ENCODE peak calls at places on chromosome 10, in eight cellular contexts. One of them, this sample, is unnamed.

GRCh38 chr10:34710391-34710751 is 104.7 kb downstream of the PARD3 start:
- DNase-seq in tibial artery: peak; percentile 57
- DNase-seq in cardiac muscle cell: peak; percentile 80
- DNase-seq in GM23248: peak; percentile 92
- DNase-seq in spleen: no peak
- DNase-seq in left ventricle myocardium inferior: no peak
- DNase-seq in CD4-positive, alpha-beta memory T cell: no peak
- DNase-seq in heart right ventricle: no peak
- DNase-seq in this sample: no peak

GRCh38 chr10:112979927-112980326 is 29.9 kb downstream of the TCF7L2 start:
- DNase-seq in tibial artery: no peak
- DNase-seq in CD4-positive, alpha-beta memory T cell: no peak
- DNase-seq in GM23248: no peak
- DNase-seq in left ventricle myocardium inferior: no peak
- DNase-seq in cardiac muscle cell: no peak
- DNase-seq in heart right ventricle: no peak
- DNase-seq in spleen: no peak
- DNase-seq in this sample: no peak

GRCh38 chr10:131975796-131976195 is 5.9 kb downstream of the BNIP3 start:
- DNase-seq in cardiac muscle cell: no peak
- DNase-seq in CD4-positive, alpha-beta memory T cell: no peak
- DNase-seq in left ventricle myocardium inferior: no peak
- DNase-seq in spleen: peak; percentile 43
- DNase-seq in GM23248: no peak
- DNase-seq in tibial artery: no peak
- DNase-seq in heart right ventricle: no peak
- DNase-seq in this sample: no peak

GRCh38 chr10:59372543-59372942 is 10.2 kb upstream of the FAM13C start:
- DNase-seq in CD4-positive, alpha-beta memory T cell: no peak
- DNase-seq in heart right ventricle: no peak
- DNase-seq in tibial artery: no peak
- DNase-seq in GM23248: peak; percentile 51
- DNase-seq in spleen: no peak
- DNase-seq in left ventricle myocardium inferior: no peak
- DNase-seq in cardiac muscle cell: peak; percentile 57
- DNase-seq in this sample: no peak

GRCh38 chr10:112461029-112461887 is 14.2 kb downstream of the VTI1A start:
- DNase-seq in tibial artery: no peak
- DNase-seq in CD4-positive, alpha-beta memory T cell: no peak
- DNase-seq in heart right ventricle: no peak
- DNase-seq in GM23248: peak; percentile 87
- DNase-seq in left ventricle myocardium inferior: no peak
- DNase-seq in spleen: no peak
- DNase-seq in cardiac muscle cell: peak; percentile 68
- DNase-seq in this sample: no peak

GRCh38 chr10:129505500-129506075 is 38.5 kb downstream of the MGMT start:
- DNase-seq in spleen: no peak
- DNase-seq in cardiac muscle cell: no peak
- DNase-seq in heart right ventricle: no peak
- DNase-seq in left ventricle myocardium inferior: no peak
- DNase-seq in CD4-positive, alpha-beta memory T cell: no peak
- DNase-seq in tibial artery: no peak
- DNase-seq in GM23248: no peak
- DNase-seq in this sample: peak; percentile 16

GRCh38 chr10:57964371-57964770 is 303.3 kb downstream of the IPMK start:
- DNase-seq in cardiac muscle cell: peak; percentile 11
- DNase-seq in GM23248: peak; percentile 95
- DNase-seq in CD4-positive, alpha-beta memory T cell: no peak
- DNase-seq in spleen: no peak
- DNase-seq in tibial artery: no peak
- DNase-seq in left ventricle myocardium inferior: peak; percentile 26
- DNase-seq in heart right ventricle: peak; percentile 71
- DNase-seq in this sample: no peak

GRCh38 chr10:89442347-89442746 is 28.0 kb downstream of the IFIT5 start:
- DNase-seq in GM23248: no peak
- DNase-seq in heart right ventricle: no peak
- DNase-seq in cardiac muscle cell: no peak
- DNase-seq in CD4-positive, alpha-beta memory T cell: no peak
- DNase-seq in spleen: no peak
- DNase-seq in tibial artery: no peak
- DNase-seq in left ventricle myocardium inferior: no peak
- DNase-seq in this sample: no peak

GRCh38 chr10:74382643-74383042 is 231.6 kb downstream of the ADK start:
- DNase-seq in heart right ventricle: no peak
- DNase-seq in spleen: no peak
- DNase-seq in left ventricle myocardium inferior: no peak
- DNase-seq in GM23248: peak; percentile 16
- DNase-seq in cardiac muscle cell: no peak
- DNase-seq in tibial artery: no peak
- DNase-seq in CD4-positive, alpha-beta memory T cell: no peak
- DNase-seq in this sample: no peak

GRCh38 chr10:120582753-120583152 is 125.7 kb downstream of the PLPP4 start:
- DNase-seq in GM23248: no peak
- DNase-seq in cardiac muscle cell: no peak
- DNase-seq in heart right ventricle: no peak
- DNase-seq in CD4-positive, alpha-beta memory T cell: no peak
- DNase-seq in spleen: no peak
- DNase-seq in tibial artery: no peak
- DNase-seq in left ventricle myocardium inferior: no peak
- DNase-seq in this sample: no peak

GRCh38 chr10:101141622-101142532 is 10.8 kb downstream of the TLX1 start:
- DNase-seq in heart right ventricle: peak; percentile 74
- DNase-seq in cardiac muscle cell: peak; percentile 84
- DNase-seq in tibial artery: peak; percentile 72
- DNase-seq in CD4-positive, alpha-beta memory T cell: peak; percentile 71
- DNase-seq in GM23248: peak; percentile 90
- DNase-seq in left ventricle myocardium inferior: peak; percentile 77
- DNase-seq in spleen: peak; percentile 94
- DNase-seq in this sample: peak; percentile 95

GRCh38 chr10:1947464-1948043 is 210.2 kb upstream of the ADARB2 start:
- DNase-seq in heart right ventricle: no peak
- DNase-seq in cardiac muscle cell: no peak
- DNase-seq in tibial artery: no peak
- DNase-seq in left ventricle myocardium inferior: no peak
- DNase-seq in CD4-positive, alpha-beta memory T cell: no peak
- DNase-seq in GM23248: no peak
- DNase-seq in spleen: no peak
- DNase-seq in this sample: no peak

GRCh38 chr10:44383749-44384600 is 922 bp downstream of the CXCL12 start:
- DNase-seq in GM23248: peak; percentile 79
- DNase-seq in spleen: peak; percentile 76
- DNase-seq in left ventricle myocardium inferior: peak; percentile 51
- DNase-seq in CD4-positive, alpha-beta memory T cell: no peak
- DNase-seq in cardiac muscle cell: peak; percentile 56
- DNase-seq in heart right ventricle: peak; percentile 32
- DNase-seq in tibial artery: peak; percentile 25
- DNase-seq in this sample: no peak

GRCh38 chr10:72812798-72813430 is 80.6 kb upstream of the OIT3 start:
- DNase-seq in left ventricle myocardium inferior: no peak
- DNase-seq in CD4-positive, alpha-beta memory T cell: no peak
- DNase-seq in spleen: no peak
- DNase-seq in cardiac muscle cell: peak; percentile 74
- DNase-seq in tibial artery: no peak
- DNase-seq in heart right ventricle: no peak
- DNase-seq in GM23248: peak; percentile 81
- DNase-seq in this sample: no peak

GRCh38 chr10:12974123-12974844 is 27.2 kb downstream of the CCDC3 start:
- DNase-seq in CD4-positive, alpha-beta memory T cell: no peak
- DNase-seq in spleen: no peak
- DNase-seq in left ventricle myocardium inferior: no peak
- DNase-seq in cardiac muscle cell: no peak
- DNase-seq in heart right ventricle: no peak
- DNase-seq in tibial artery: no peak
- DNase-seq in GM23248: no peak
- DNase-seq in this sample: no peak

GRCh38 chr10:21600804-21601512 is 66.9 kb downstream of the MLLT10 start:
- DNase-seq in CD4-positive, alpha-beta memory T cell: no peak
- DNase-seq in left ventricle myocardium inferior: no peak
- DNase-seq in GM23248: no peak
- DNase-seq in tibial artery: no peak
- DNase-seq in spleen: no peak
- DNase-seq in heart right ventricle: no peak
- DNase-seq in cardiac muscle cell: no peak
- DNase-seq in this sample: no peak

GRCh38 chr10:1119027-1119426 is 62.8 kb downstream of the WDR37 start:
- DNase-seq in GM23248: no peak
- DNase-seq in left ventricle myocardium inferior: no peak
- DNase-seq in spleen: no peak
- DNase-seq in CD4-positive, alpha-beta memory T cell: no peak
- DNase-seq in tibial artery: no peak
- DNase-seq in cardiac muscle cell: no peak
- DNase-seq in heart right ventricle: no peak
- DNase-seq in this sample: no peak

DNA sequence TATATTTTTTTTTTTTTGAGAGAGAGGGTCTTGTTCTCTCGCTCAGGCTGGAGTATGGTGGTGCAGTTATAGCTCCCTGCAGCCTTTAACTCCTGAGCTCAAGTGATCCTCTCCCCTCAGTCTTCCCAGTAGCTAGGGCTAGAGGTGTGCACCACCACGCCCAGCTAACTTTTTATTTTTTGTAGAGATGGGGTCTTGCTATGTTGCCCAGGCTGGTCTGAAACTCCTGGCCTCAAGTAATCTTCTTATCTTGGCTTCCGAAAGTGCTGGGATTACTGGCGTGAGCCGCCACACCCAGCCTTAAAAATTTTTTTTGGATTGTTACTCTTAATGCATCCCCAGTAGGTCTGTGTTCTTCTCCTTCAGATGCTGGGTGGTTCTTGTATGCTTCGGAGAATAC is 4.2 kb downstream of the UBTD1 start:
- DNase-seq in tibial artery: no peak
- DNase-seq in cardiac muscle cell: no peak
- DNase-seq in CD4-positive, alpha-beta memory T cell: no peak
- DNase-seq in spleen: no peak
- DNase-seq in GM23248: no peak
- DNase-seq in left ventricle myocardium inferior: no peak
- DNase-seq in heart right ventricle: no peak
- DNase-seq in this sample: no peak
- H3K4me1 ChIP-seq in tibial artery: peaks cover 13% of the 10 kb centered on the region
- H3K4me1 ChIP-seq in cardiac muscle cell: no peaks in the 10 kb centered on the region
- H3K4me1 ChIP-seq in CD4-positive, alpha-beta memory T cell: peaks cover 10% of the 10 kb centered on the region
- H3K4me1 ChIP-seq in spleen: peaks cover 49% of the 10 kb centered on the region
- H3K4me1 ChIP-seq in GM23248: peaks cover 9% of the 10 kb centered on the region
- H3K4me1 ChIP-seq in left ventricle myocardium inferior: peaks cover 67% of the 10 kb centered on the region
- H3K4me1 ChIP-seq in heart right ventricle: peaks cover 36% of the 10 kb centered on the region
- H3K4me1 ChIP-seq in this sample: peaks cover 8% of the 10 kb centered on the region

GRCh38 chr10:63204667-63205391 is 71.7 kb downstream of the NRBF2 start:
- DNase-seq in cardiac muscle cell: no peak
- DNase-seq in left ventricle myocardium inferior: no peak
- DNase-seq in GM23248: no peak
- DNase-seq in tibial artery: no peak
- DNase-seq in spleen: no peak
- DNase-seq in CD4-positive, alpha-beta memory T cell: no peak
- DNase-seq in heart right ventricle: no peak
- DNase-seq in this sample: no peak

GRCh38 chr10:63197304-63198092 is 64.4 kb downstream of the NRBF2 start:
- DNase-seq in spleen: no peak
- DNase-seq in left ventricle myocardium inferior: no peak
- DNase-seq in cardiac muscle cell: peak; percentile 94
- DNase-seq in GM23248: peak; percentile 84
- DNase-seq in CD4-positive, alpha-beta memory T cell: no peak
- DNase-seq in heart right ventricle: no peak
- DNase-seq in tibial artery: no peak
- DNase-seq in this sample: no peak

GRCh38 chr10:63201118-63201517 is 68.0 kb downstream of the NRBF2 start:
- DNase-seq in tibial artery: no peak
- DNase-seq in CD4-positive, alpha-beta memory T cell: no peak
- DNase-seq in GM23248: no peak
- DNase-seq in left ventricle myocardium inferior: no peak
- DNase-seq in cardiac muscle cell: no peak
- DNase-seq in spleen: no peak
- DNase-seq in heart right ventricle: no peak
- DNase-seq in this sample: no peak

GRCh38 chr10:63199716-63200115 is 66.6 kb downstream of the NRBF2 start:
- DNase-seq in tibial artery: no peak
- DNase-seq in cardiac muscle cell: no peak
- DNase-seq in heart right ventricle: no peak
- DNase-seq in GM23248: no peak
- DNase-seq in spleen: no peak
- DNase-seq in left ventricle myocardium inferior: no peak
- DNase-seq in CD4-positive, alpha-beta memory T cell: no peak
- DNase-seq in this sample: no peak

DNA sequence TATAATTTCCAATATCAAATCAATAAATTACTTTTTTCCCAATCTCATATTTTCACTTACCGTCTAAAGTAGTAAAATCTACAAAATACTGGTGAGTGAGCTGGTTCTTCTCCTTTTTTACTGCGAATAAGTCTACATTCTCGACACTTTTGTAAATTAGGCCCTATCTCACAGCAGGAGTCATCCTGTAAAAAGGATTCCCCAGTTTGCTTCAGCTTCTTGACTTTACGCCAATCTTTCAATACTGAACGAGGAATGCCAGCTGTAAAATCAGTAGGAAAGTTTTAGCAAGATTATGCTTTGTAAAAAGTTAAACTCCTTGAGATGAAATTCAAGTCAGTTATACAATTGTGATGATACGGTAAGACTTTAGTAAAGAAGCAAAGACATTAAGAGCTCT is 67.3 kb downstream of the NRBF2 start:
- DNase-seq in CD4-positive, alpha-beta memory T cell: no peak
- DNase-seq in left ventricle myocardium inferior: no peak
- DNase-seq in spleen: no peak
- DNase-seq in GM23248: no peak
- DNase-seq in cardiac muscle cell: peak; percentile 38
- DNase-seq in tibial artery: no peak
- DNase-seq in heart right ventricle: no peak
- DNase-seq in this sample: no peak
- H3K4me3 ChIP-seq in CD4-positive, alpha-beta memory T cell: no peak overlapping the region
- H3K4me3 ChIP-seq in left ventricle myocardium inferior: no peak overlapping the region
- H3K4me3 ChIP-seq in spleen: no peak overlapping the region
- H3K4me3 ChIP-seq in GM23248: no peak overlapping the region
- H3K4me3 ChIP-seq in cardiac muscle cell: no peak overlapping the region
- H3K4me3 ChIP-seq in tibial artery: no peak overlapping the region
- H3K4me3 ChIP-seq in heart right ventricle: no peak overlapping the region
- H3K4me3 ChIP-seq in this sample: no peak overlapping the region

DNA sequence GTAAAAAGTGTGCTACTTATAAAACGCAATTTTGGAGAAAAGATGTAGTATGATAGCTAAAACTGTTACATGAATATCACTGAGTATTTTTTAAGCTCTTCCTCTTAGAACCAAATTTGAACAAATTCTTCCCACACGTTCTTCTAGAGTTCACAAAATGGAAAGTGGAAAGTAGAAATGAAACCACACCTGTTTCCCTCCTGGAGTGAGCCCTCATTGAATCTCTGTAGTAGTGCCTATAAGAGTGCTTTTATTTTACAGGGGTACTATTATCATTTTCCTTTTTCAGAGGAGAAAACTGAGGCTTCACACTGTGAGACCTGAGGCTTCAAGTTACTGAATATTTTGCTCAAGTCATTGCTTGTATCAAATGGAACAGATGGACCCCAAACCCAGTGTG is 393.0 kb downstream of the NRG3 start:
- DNase-seq in tibial artery: no peak
- DNase-seq in left ventricle myocardium inferior: no peak
- DNase-seq in spleen: no peak
- DNase-seq in heart right ventricle: no peak
- DNase-seq in cardiac muscle cell: no peak
- DNase-seq in CD4-positive, alpha-beta memory T cell: no peak
- DNase-seq in GM23248: no peak
- DNase-seq in this sample: no peak
- H3K9me3 ChIP-seq in tibial artery: no peaks in the 10 kb centered on the region
- H3K9me3 ChIP-seq in left ventricle myocardium inferior: no peaks in the 10 kb centered on the region
- H3K9me3 ChIP-seq in spleen: peaks cover 3% of the 10 kb centered on the region
- H3K9me3 ChIP-seq in heart right ventricle: no peaks in the 10 kb centered on the region
- H3K9me3 ChIP-seq in cardiac muscle cell: no peaks in the 10 kb centered on the region
- H3K9me3 ChIP-seq in CD4-positive, alpha-beta memory T cell: no peaks in the 10 kb centered on the region
- H3K9me3 ChIP-seq in GM23248: no peaks in the 10 kb centered on the region
- H3K9me3 ChIP-seq in this sample: no peaks in the 10 kb centered on the region

GRCh38 chr10:79282388-79282787 is 64.9 kb upstream of the PPIF start:
- DNase-seq in left ventricle myocardium inferior: no peak
- DNase-seq in GM23248: no peak
- DNase-seq in cardiac muscle cell: no peak
- DNase-seq in CD4-positive, alpha-beta memory T cell: no peak
- DNase-seq in spleen: no peak
- DNase-seq in heart right ventricle: no peak
- DNase-seq in tibial artery: no peak
- DNase-seq in this sample: no peak
- H3K4me1 ChIP-seq in left ventricle myocardium inferior: peaks cover 68% of the 10 kb centered on the region
- H3K4me1 ChIP-seq in GM23248: peaks cover 4% of the 10 kb centered on the region
- H3K4me1 ChIP-seq in cardiac muscle cell: peaks cover 12% of the 10 kb centered on the region
- H3K4me1 ChIP-seq in CD4-positive, alpha-beta memory T cell: peaks cover 38% of the 10 kb centered on the region
- H3K4me1 ChIP-seq in spleen: peaks cover 65% of the 10 kb centered on the region
- H3K4me1 ChIP-seq in heart right ventricle: peaks cover 35% of the 10 kb centered on the region
- H3K4me1 ChIP-seq in tibial artery: peaks cover 23% of the 10 kb centered on the region
- H3K4me1 ChIP-seq in this sample: peaks cover 3% of the 10 kb centered on the region